ENCODE peak calls at places on chromosome 12, in six cellular contexts. Z is body of pancreas, B is bronchial epithelial cell, Y is mesendoderm, K is astrocyte, A is aorta. M is an unnamed sample.

GRCh38 chr12:127926004-127926403 is 341.0 kb upstream of the TMEM132C start:
- DNase-seq in Z (no peak), A (peak; percentile 55), Y (peak; percentile 67), B (no peak), K (peak; percentile 14), M (peak; percentile 28)

GRCh38 chr12:120534703-120535655 is 823 bp downstream of the RNF10 start:
- DNase-seq in B (peak; percentile 85), A (no peak), K (peak; percentile 88), Z (peak; percentile 50), Y (peak; percentile 79), M (peak; percentile 71)

GRCh38 chr12:12415886-12416285 is 59.0 kb downstream of the BORCS5 start:
- DNase-seq in B (no peak), Z (no peak), Y (no peak), A (no peak), K (no peak), M (no peak)

GRCh38 chr12:86137936-86138335 is 118.3 kb downstream of the MGAT4C start:
- DNase-seq in Z (no peak), A (no peak), Y (no peak), K (peak; percentile 89), B (peak; percentile 97), M (no peak)

GRCh38 chr12:56766535-56766934 is 3.4 kb downstream of the HSD17B6 start:
- DNase-seq in Y (peak; percentile 62), A (no peak), K (no peak), B (no peak), Z (no peak), M (no peak)

GRCh38 chr12:41972196-41972994 is 172.3 kb downstream of the GXYLT1 start:
- DNase-seq in K (no peak), B (no peak), A (no peak), Z (no peak), Y (no peak), M (no peak)

GRCh38 chr12:67716817-67717216 is 68.3 kb downstream of the DYRK2 start:
- DNase-seq in Y (no peak), K (peak; percentile 88), Z (no peak), A (no peak), B (peak; percentile 20), M (no peak)

GRCh38 chr12:50825372-50825838 is 17.3 kb upstream of the TMPRSS12 start:
- DNase-seq in B (peak; percentile 75), Y (peak; percentile 23), Z (no peak), A (no peak), K (peak; percentile 58), M (no peak)

GRCh38 chr12:40988831-40989230 is 199.3 kb upstream of the PDZRN4 start:
- DNase-seq in K (no peak), Z (no peak), A (no peak), B (no peak), Y (no peak), M (no peak)

GRCh38 chr12:563250-563781 is 99.9 kb downstream of the NINJ2 start:
- DNase-seq in Y (no peak), K (peak; percentile 75), Z (no peak), B (no peak), A (no peak), M (peak; percentile 59)

GRCh38 chr12:64608901-64609542 is 1.3 kb upstream of the RASSF3 start:
- DNase-seq in Z (no peak), Y (peak; percentile 80), A (no peak), B (peak; percentile 85), K (peak; percentile 52), M (no peak)

GRCh38 chr12:89156324-89156723 is 196.0 kb downstream of the DUSP6 start:
- DNase-seq in B (peak; percentile 63), A (no peak), Y (no peak), Z (no peak), K (no peak), M (no peak)

GRCh38 chr12:402127-402456 is 648 bp downstream of the CCDC77 start:
- DNase-seq in A (no peak), Z (no peak), Y (peak; percentile 70), B (peak; percentile 47), K (peak; percentile 9), M (no peak)

GRCh38 chr12:51923506-51924365 is 16.4 kb downstream of the ACVRL1 start:
- DNase-seq in Z (peak; percentile 50), B (no peak), A (peak; percentile 76), Y (peak; percentile 47), K (no peak), M (peak; percentile 92)

GRCh38 chr12:11885261-11886038 is 185.3 kb upstream of the BCL2L14 start:
- DNase-seq in K (peak; percentile 75), Y (peak; percentile 68), A (no peak), Z (peak; percentile 32), B (peak; percentile 94), M (peak; percentile 12)

GRCh38 chr12:68367903-68368302 is 35.7 kb upstream of the MDM1 start:
- DNase-seq in Z (no peak), A (no peak), K (no peak), B (no peak), Y (peak; percentile 52), M (no peak)

GRCh38 chr12:127656261-127656660 is 610.7 kb upstream of the TMEM132C start:
- DNase-seq in Y (no peak), K (peak; percentile 68), Z (no peak), B (no peak), A (no peak), M (no peak)

GRCh38 chr12:122420471-122421262 is 1.8 kb downstream of the CLIP1 start:
- DNase-seq in B (no peak), Z (peak; percentile 33), K (no peak), Y (peak; percentile 16), A (no peak), M (no peak)
- H3K4me3 ChIP-seq in B (peak overlapping the region; percentile 89), Z (no peak overlapping the region), K (peak overlapping the region; percentile 92), Y (no peak overlapping the region), A (peak overlapping the region; percentile 89), M (peak overlapping the region; percentile 97)

GRCh38 chr12:130133851-130134562 is 28.3 kb upstream of the FZD10 start:
- DNase-seq in A (peak; percentile 22), Y (no peak), Z (no peak), K (no peak), B (no peak), M (no peak)
- H3K27me3 ChIP-seq in A (peaks cover 1% of the 10 kb centered on the region), Y (no peaks in the 10 kb centered on the region), Z (no peaks in the 10 kb centered on the region), K (no peaks in the 10 kb centered on the region), B (no peaks in the 10 kb centered on the region), M (no peaks in the 10 kb centered on the region)

GRCh38 chr12:6970096-6970527 is 352 bp downstream of the PHB2 start:
- DNase-seq in Y (peak; percentile 37), A (no peak), Z (peak; percentile 57), K (no peak), B (no peak), M (peak; percentile 81)

GRCh38 chr12:6965714-6966113 is 4.8 kb downstream of the PHB2 start:
- DNase-seq in A (no peak), B (no peak), K (no peak), Z (no peak), Y (no peak), M (no peak)

GRCh38 chr12:6967548-6968100 is 2.8 kb downstream of the PHB2 start:
- DNase-seq in Z (no peak), Y (no peak), K (no peak), A (no peak), B (no peak), M (peak; percentile 28)

GRCh38 chr12:6966351-6966750 is 4.1 kb downstream of the PHB2 start:
- DNase-seq in Z (no peak), Y (no peak), B (no peak), A (no peak), K (no peak), M (no peak)

DNA sequence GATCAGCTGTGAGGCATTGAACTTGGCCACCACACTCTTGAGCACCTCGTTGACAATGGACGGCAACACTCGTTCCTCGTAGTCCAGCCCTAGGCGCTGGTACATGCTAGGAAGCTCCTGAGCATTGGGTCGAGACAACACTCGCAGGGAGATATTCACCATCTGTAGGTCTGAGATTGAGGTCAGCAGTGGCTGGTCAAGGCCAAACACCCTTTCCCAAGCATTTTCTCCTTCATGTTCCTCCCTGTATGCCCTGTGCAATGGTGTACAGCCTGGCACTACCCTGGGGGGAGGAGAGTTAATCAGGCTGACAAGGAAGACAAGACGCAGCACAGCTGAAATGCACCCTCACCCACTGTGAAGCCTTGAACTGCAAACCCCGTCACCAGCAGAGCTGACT is 2.0 kb downstream of the PHB2 start:
- DNase-seq in K (no peak), Y (no peak), Z (no peak), B (no peak), A (no peak), M (peak; percentile 32)
- H3K4me3 ChIP-seq in K (no peak overlapping the region), Y (no peak overlapping the region), Z (no peak overlapping the region), B (no peak overlapping the region), A (no peak overlapping the region), M (no peak overlapping the region)

GRCh38 chr12:107776171-107776570 is 1.7 kb downstream of the ASCL4 start:
- DNase-seq in Y (no peak), K (no peak), B (no peak), Z (no peak), A (no peak), M (no peak)
- H3K27me3 ChIP-seq in Y (peaks cover 28% of the 10 kb centered on the region), K (peaks cover 40% of the 10 kb centered on the region), B (peaks cover 17% of the 10 kb centered on the region), Z (no peaks in the 10 kb centered on the region), A (no peaks in the 10 kb centered on the region), M (peaks cover 4% of the 10 kb centered on the region)